ENCODE peak calls at places on chromosomes 7 and 10, in ten cellular contexts. I is transverse colon, N is A549, J is K562, S is IMR-90, W is body of pancreas, R is adrenal gland, M is heart left ventricle, Z is esophagus squamous epithelium, G is spleen. A is an unnamed sample. For H3K9me3 and H3K4me1, the result is how much of the 10 kb centered on the place peaks cover.

GRCh38 chr7:151306374-151306773 is 35.2 kb upstream of the NUB1 start:
- DNase-seq in Z (no peak), S (no peak), I (no peak), R (no peak), M (no peak), N (no peak), G (no peak), W (no peak), J (no peak), A (no peak)

GRCh38 chr10:116690356-116691078 is 51.8 kb downstream of the HSPA12A start:
- DNase-seq in G (no peak), J (no peak), N (no peak), I (no peak), M (peak), W (peak), R (peak), S (peak), Z (no peak), A (no peak)

GRCh38 chr7:96285579-96285978 is 36.3 kb downstream of the SLC25A13 start:
- DNase-seq in M (no peak), J (no peak), N (no peak), Z (no peak), S (peak), I (no peak), R (no peak), W (no peak), G (no peak), A (no peak)

GRCh38 chr7:158394936-158395335 is 192.7 kb downstream of the PTPRN2 start:
- DNase-seq in S (no peak), Z (no peak), W (peak), I (peak), G (peak), J (peak), M (no peak), N (peak), R (peak), A (no peak)

GRCh38 chr10:90350122-90350521 is 507.7 kb downstream of the HTR7 start:
- DNase-seq in N (no peak), I (no peak), W (no peak), R (no peak), G (no peak), M (no peak), S (no peak), Z (no peak), J (no peak), A (no peak)

GRCh38 chr7:83913174-83913573 is 264.2 kb upstream of the SEMA3E start:
- DNase-seq in Z (no peak), R (no peak), W (no peak), J (no peak), S (no peak), G (no peak), N (no peak), I (no peak), M (no peak), A (no peak)

GRCh38 chr10:123154943-123155505 is 822 bp downstream of the BUB3 start:
- DNase-seq in J (no peak), I (peak), W (no peak), S (peak), M (no peak), N (no peak), Z (no peak), G (no peak), R (peak), A (no peak)

GRCh38 chr7:83362786-83363185 is 200.1 kb upstream of the PCLO start:
- DNase-seq in N (no peak), S (no peak), J (no peak), R (no peak), W (no peak), I (no peak), M (no peak), Z (no peak), G (no peak), A (no peak)

GRCh38 chr7:51242007-51242691 is 74.5 kb downstream of the COBL start:
- DNase-seq in G (no peak), R (no peak), J (no peak), N (no peak), M (no peak), W (no peak), I (no peak), S (no peak), Z (no peak), A (no peak)

GRCh38 chr10:132360766-132361447 is 28.9 kb downstream of the LRRC27 start:
- DNase-seq in R (peak), Z (no peak), N (peak), I (no peak), W (no peak), G (peak), J (peak), M (no peak), S (no peak), A (no peak)

GRCh38 chr10:86377797-86378146 is 11.2 kb upstream of the GRID1 start:
- DNase-seq in Z (no peak), G (peak), W (no peak), R (peak), N (no peak), M (no peak), S (no peak), I (no peak), J (no peak), A (no peak)

GRCh38 chr10:33260403-33261239 is 73.8 kb downstream of the NRP1 start:
- DNase-seq in W (no peak), G (no peak), Z (no peak), J (no peak), R (no peak), I (no peak), S (peak), N (no peak), M (no peak), A (no peak)

GRCh38 chr10:623039-623438 is 66.4 kb downstream of the DIP2C start:
- DNase-seq in G (peak), W (no peak), R (no peak), I (no peak), J (no peak), N (no peak), Z (no peak), S (no peak), M (no peak), A (no peak)

GRCh38 chr7:77188736-77189429 is 10.7 kb downstream of the FGL2 start:
- DNase-seq in N (no peak), W (no peak), R (no peak), J (no peak), G (no peak), S (no peak), I (no peak), M (no peak), Z (no peak), A (no peak)

GRCh38 chr7:115679423-115679822 is 351.1 kb downstream of the TFEC start:
- DNase-seq in I (no peak), J (no peak), N (no peak), R (no peak), G (no peak), M (no peak), S (no peak), W (no peak), Z (no peak), A (no peak)

GRCh38 chr7:149853157-149853556 is 15.0 kb downstream of the ZNF862 start:
- DNase-seq in M (no peak), W (no peak), J (no peak), G (no peak), Z (no peak), N (no peak), S (peak), R (no peak), I (no peak), A (no peak)

GRCh38 chr7:121798896-121799295 is 74.1 kb upstream of the PTPRZ1 start:
- DNase-seq in N (no peak), I (no peak), S (no peak), J (no peak), W (no peak), M (no peak), Z (no peak), G (no peak), R (no peak), A (no peak)

GRCh38 chr7:114062810-114063209 is 144.0 kb upstream of the PPP1R3A start:
- DNase-seq in I (peak), S (no peak), M (no peak), G (no peak), W (no peak), Z (no peak), J (no peak), R (no peak), N (no peak), A (no peak)

GRCh38 chr7:157499835-157500153 is 163.0 kb downstream of the DNAJB6 start:
- DNase-seq in R (no peak), J (no peak), M (no peak), N (no peak), Z (no peak), G (peak), I (no peak), S (no peak), W (no peak), A (no peak)

GRCh38 chr7:137360087-137360679 is 16.6 kb upstream of the PTN start:
- DNase-seq in N (no peak), M (no peak), R (no peak), Z (no peak), G (no peak), I (no peak), J (no peak), W (no peak), S (no peak), A (no peak)

GRCh38 chr10:104307576-104308438 is 30.5 kb downstream of the ITPRIP start:
- DNase-seq in G (no peak), R (no peak), M (peak), Z (no peak), N (no peak), I (no peak), J (no peak), S (no peak), W (no peak), A (no peak)

GRCh38 chr7:102111063-102111757 is 175.5 kb upstream of the SH2B2 start:
- DNase-seq in N (no peak), R (no peak), W (no peak), I (no peak), M (no peak), Z (no peak), S (no peak), G (peak), J (no peak), A (no peak)

GRCh38 chr7:26547156-26547555 is 255.5 kb downstream of the SNX10 start:
- DNase-seq in Z (no peak), J (no peak), G (no peak), M (no peak), I (no peak), N (no peak), W (no peak), R (no peak), S (no peak), A (no peak)

GRCh38 chr10:97500297-97500575 is 1.5 kb downstream of the UBTD1 start:
- DNase-seq in W (no peak), S (no peak), I (no peak), N (no peak), G (no peak), R (no peak), J (no peak), M (no peak), Z (no peak), A (no peak)

GRCh38 chr10:97498841-97499560 is at the start of gene UBTD1:
- DNase-seq in I (peak), Z (no peak), S (peak), R (peak), M (peak), W (peak), J (peak), N (peak), G (no peak), A (no peak)

GRCh38 chr10:97499561-97500296 is 1.0 kb downstream of the UBTD1 start:
- DNase-seq in J (no peak), R (peak), I (peak), S (peak), Z (no peak), M (peak), N (peak), G (peak), W (peak), A (peak)

GRCh38 chr10:97498076-97498840 is at the start of gene MMS19:
- DNase-seq in I (peak), M (peak), G (peak), S (peak), R (peak), Z (peak), W (peak), N (peak), J (peak), A (peak)

GRCh38 chr10:97497572-97498075 is 598 bp downstream of the MMS19 start:
- DNase-seq in R (peak), J (peak), I (peak), Z (peak), M (peak), N (peak), W (peak), S (peak), G (peak), A (peak)
- TF ChIP-seq POLR2A in R (no peak), J (no peak), I (no peak), Z (peak), M (no peak), N (peak), W (no peak), S (peak), G (no peak), A (no peak)

DNA sequence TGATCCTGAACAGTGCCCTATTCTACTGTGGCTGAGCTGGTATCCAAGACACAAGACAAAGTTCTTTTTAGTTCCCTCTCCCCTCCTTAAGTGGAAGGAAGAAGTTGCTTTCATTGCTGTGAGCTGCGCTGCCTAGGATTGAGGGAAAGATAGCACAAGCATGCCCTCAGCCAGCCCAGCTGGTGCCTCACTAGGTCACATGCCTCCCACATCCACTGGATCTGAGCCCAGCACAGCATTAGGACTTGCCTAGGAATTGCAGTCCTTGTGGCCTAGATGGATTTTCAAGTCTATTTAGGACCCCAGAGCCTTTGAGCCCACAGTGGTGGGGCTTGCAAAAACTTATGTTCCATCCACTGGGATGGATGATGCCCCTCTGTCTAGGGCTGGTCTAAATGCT is 214.2 kb downstream of the ZNF248 start:
- DNase-seq in J (no peak), I (no peak), M (no peak), R (peak), N (no peak), S (no peak), Z (no peak), W (no peak), G (no peak), A (no peak)
- H3K9me3 ChIP-seq in J (under half), I (under half), M (under half), R (under half), N (under half), S (under half), Z (under half), W (under half), G (under half), A (under half)

GRCh38 chr7:90111-91063 is 102.0 kb upstream of the FAM20C start:
- DNase-seq in N (no peak), R (no peak), M (no peak), J (no peak), Z (no peak), S (peak), I (no peak), G (no peak), W (no peak), A (no peak)
- H3K4me1 ChIP-seq in N (under half), R (under half), M (under half), J (under half), Z (half or more), S (under half), I (under half), G (under half), W (under half), A (half or more)

GRCh38 chr10:112402917-112403316 is 29.0 kb downstream of the ACSL5 start:
- DNase-seq in G (no peak), Z (no peak), I (no peak), J (no peak), R (no peak), W (no peak), N (no peak), M (no peak), S (no peak), A (no peak)
- TF ChIP-seq POLR2A in G (no peak), Z (no peak), I (no peak), J (no peak), R (no peak), W (no peak), N (no peak), M (no peak), S (no peak), A (no peak)

GRCh38 chr7:56609852-56610355 is 493.7 kb upstream of the NUPR2 start:
- DNase-seq in I (no peak), G (no peak), N (no peak), W (no peak), Z (no peak), M (no peak), J (no peak), R (no peak), S (no peak), A (no peak)

GRCh38 chr7:56605146-56605545 is 488.9 kb upstream of the NUPR2 start:
- DNase-seq in N (no peak), S (no peak), Z (no peak), M (no peak), I (no peak), J (no peak), W (no peak), R (no peak), G (no peak), A (no peak)
- H3K9me3 ChIP-seq in N (under half), S (under half), Z (under half), M (under half), I (under half), J (under half), W (under half), R (under half), G (half or more), A (under half)

GRCh38 chr10:119302591-119303253 is 95.4 kb downstream of the GRK5 start:
- DNase-seq in I (no peak), W (peak), M (no peak), Z (no peak), J (no peak), S (no peak), N (no peak), G (no peak), R (no peak), A (no peak)

GRCh38 chr10:119305860-119306513 is 98.6 kb downstream of the GRK5 start:
- DNase-seq in J (peak), I (peak), W (no peak), M (peak), R (peak), G (peak), N (peak), Z (peak), S (peak), A (peak)

GRCh38 chr10:119302172-119302571 is 94.8 kb downstream of the GRK5 start:
- DNase-seq in S (no peak), W (no peak), N (no peak), J (no peak), G (no peak), I (no peak), M (no peak), R (no peak), Z (no peak), A (no peak)

GRCh38 chr10:119304541-119304940 is 97.2 kb downstream of the GRK5 start:
- DNase-seq in Z (no peak), J (no peak), W (no peak), N (no peak), M (no peak), R (no peak), S (no peak), I (no peak), G (no peak), A (no peak)

GRCh38 chr10:119303886-119304285 is 96.5 kb downstream of the GRK5 start:
- DNase-seq in W (no peak), Z (no peak), J (no peak), G (no peak), R (no peak), M (no peak), I (no peak), S (no peak), N (no peak), A (no peak)
- H3K4me1 ChIP-seq in W (under half), Z (half or more), J (under half), G (half or more), R (under half), M (half or more), I (half or more), S (under half), N (half or more), A (under half)